ENCODE peak calls at places on chromosome 5, in seven cellular contexts. One of them, this sample, is unnamed.

GRCh38 chr5:37915078-37915736 is 75.4 kb upstream of the GDNF start:
- DNase-seq in cardiac fibroblast: no peak
- DNase-seq in central memory CD8-positive, alpha-beta T cell: no peak
- DNase-seq in germinal center: no peak
- DNase-seq in activated naive CD8-positive, alpha-beta T cell treated with anti-CD3 and anti-CD28 coated beads, Interleukin-2, amount 10 ng/mL, durations not matched to agents 7 days and 5 days: no peak
- DNase-seq in A549: no peak
- DNase-seq in naive B cell: no peak
- DNase-seq in this sample: no peak

GRCh38 chr5:57383093-57383861 is 99.3 kb downstream of the ACTBL2 start:
- DNase-seq in cardiac fibroblast: peak
- DNase-seq in central memory CD8-positive, alpha-beta T cell: no peak
- DNase-seq in germinal center: no peak
- DNase-seq in activated naive CD8-positive, alpha-beta T cell treated with anti-CD3 and anti-CD28 coated beads, Interleukin-2, amount 10 ng/mL, durations not matched to agents 7 days and 5 days: no peak
- DNase-seq in A549: peak
- DNase-seq in naive B cell: no peak
- DNase-seq in this sample: peak

GRCh38 chr5:31231171-31231570 is 37.7 kb downstream of the CDH6 start:
- DNase-seq in cardiac fibroblast: peak
- DNase-seq in central memory CD8-positive, alpha-beta T cell: no peak
- DNase-seq in germinal center: no peak
- DNase-seq in activated naive CD8-positive, alpha-beta T cell treated with anti-CD3 and anti-CD28 coated beads, Interleukin-2, amount 10 ng/mL, durations not matched to agents 7 days and 5 days: no peak
- DNase-seq in A549: no peak
- DNase-seq in naive B cell: no peak
- DNase-seq in this sample: no peak

GRCh38 chr5:143933434-143933833 is 121.5 kb downstream of the HMHB1 start:
- DNase-seq in cardiac fibroblast: no peak
- DNase-seq in central memory CD8-positive, alpha-beta T cell: no peak
- DNase-seq in germinal center: no peak
- DNase-seq in activated naive CD8-positive, alpha-beta T cell treated with anti-CD3 and anti-CD28 coated beads, Interleukin-2, amount 10 ng/mL, durations not matched to agents 7 days and 5 days: no peak
- DNase-seq in A549: peak
- DNase-seq in naive B cell: no peak
- DNase-seq in this sample: no peak

GRCh38 chr5:123434796-123435195 is 11.6 kb upstream of the CEP120 start:
- DNase-seq in cardiac fibroblast: no peak
- DNase-seq in central memory CD8-positive, alpha-beta T cell: no peak
- DNase-seq in germinal center: no peak
- DNase-seq in activated naive CD8-positive, alpha-beta T cell treated with anti-CD3 and anti-CD28 coated beads, Interleukin-2, amount 10 ng/mL, durations not matched to agents 7 days and 5 days: no peak
- DNase-seq in A549: no peak
- DNase-seq in naive B cell: no peak
- DNase-seq in this sample: no peak

GRCh38 chr5:68290260-68290674 is 74.7 kb downstream of the PIK3R1 start:
- DNase-seq in cardiac fibroblast: peak
- DNase-seq in central memory CD8-positive, alpha-beta T cell: no peak
- DNase-seq in germinal center: no peak
- DNase-seq in activated naive CD8-positive, alpha-beta T cell treated with anti-CD3 and anti-CD28 coated beads, Interleukin-2, amount 10 ng/mL, durations not matched to agents 7 days and 5 days: no peak
- DNase-seq in A549: no peak
- DNase-seq in naive B cell: no peak
- DNase-seq in this sample: peak

GRCh38 chr5:178785999-178786398 is 55.5 kb upstream of the ZNF354A start:
- DNase-seq in cardiac fibroblast: no peak
- DNase-seq in central memory CD8-positive, alpha-beta T cell: no peak
- DNase-seq in germinal center: no peak
- DNase-seq in activated naive CD8-positive, alpha-beta T cell treated with anti-CD3 and anti-CD28 coated beads, Interleukin-2, amount 10 ng/mL, durations not matched to agents 7 days and 5 days: no peak
- DNase-seq in A549: peak
- DNase-seq in naive B cell: no peak
- DNase-seq in this sample: peak

GRCh38 chr5:57675236-57675635 is 192.6 kb upstream of the ACTBL2 start:
- DNase-seq in cardiac fibroblast: no peak
- DNase-seq in central memory CD8-positive, alpha-beta T cell: no peak
- DNase-seq in germinal center: no peak
- DNase-seq in activated naive CD8-positive, alpha-beta T cell treated with anti-CD3 and anti-CD28 coated beads, Interleukin-2, amount 10 ng/mL, durations not matched to agents 7 days and 5 days: no peak
- DNase-seq in A549: no peak
- DNase-seq in naive B cell: no peak
- DNase-seq in this sample: no peak

GRCh38 chr5:116498478-116498877 is 76.1 kb downstream of the SEMA6A start:
- DNase-seq in cardiac fibroblast: no peak
- DNase-seq in central memory CD8-positive, alpha-beta T cell: no peak
- DNase-seq in germinal center: no peak
- DNase-seq in activated naive CD8-positive, alpha-beta T cell treated with anti-CD3 and anti-CD28 coated beads, Interleukin-2, amount 10 ng/mL, durations not matched to agents 7 days and 5 days: no peak
- DNase-seq in A549: no peak
- DNase-seq in naive B cell: no peak
- DNase-seq in this sample: no peak

GRCh38 chr5:179209359-179210150 is 135.7 kb downstream of the ADAMTS2 start:
- DNase-seq in cardiac fibroblast: peak
- DNase-seq in central memory CD8-positive, alpha-beta T cell: no peak
- DNase-seq in germinal center: no peak
- DNase-seq in activated naive CD8-positive, alpha-beta T cell treated with anti-CD3 and anti-CD28 coated beads, Interleukin-2, amount 10 ng/mL, durations not matched to agents 7 days and 5 days: no peak
- DNase-seq in A549: no peak
- DNase-seq in naive B cell: no peak
- DNase-seq in this sample: peak

GRCh38 chr5:43400082-43400481 is 12.1 kb downstream of the CCL28 start:
- DNase-seq in cardiac fibroblast: peak
- DNase-seq in central memory CD8-positive, alpha-beta T cell: no peak
- DNase-seq in germinal center: no peak
- DNase-seq in activated naive CD8-positive, alpha-beta T cell treated with anti-CD3 and anti-CD28 coated beads, Interleukin-2, amount 10 ng/mL, durations not matched to agents 7 days and 5 days: no peak
- DNase-seq in A549: no peak
- DNase-seq in naive B cell: no peak
- DNase-seq in this sample: peak

GRCh38 chr5:132103380-132103951 is 29.9 kb downstream of the CSF2 start:
- DNase-seq in cardiac fibroblast: peak
- DNase-seq in central memory CD8-positive, alpha-beta T cell: peak
- DNase-seq in germinal center: peak
- DNase-seq in activated naive CD8-positive, alpha-beta T cell treated with anti-CD3 and anti-CD28 coated beads, Interleukin-2, amount 10 ng/mL, durations not matched to agents 7 days and 5 days: peak
- DNase-seq in A549: peak
- DNase-seq in naive B cell: peak
- DNase-seq in this sample: peak

GRCh38 chr5:96243203-96243602 is 189.8 kb downstream of the PCSK1 start:
- DNase-seq in cardiac fibroblast: no peak
- DNase-seq in central memory CD8-positive, alpha-beta T cell: no peak
- DNase-seq in germinal center: no peak
- DNase-seq in activated naive CD8-positive, alpha-beta T cell treated with anti-CD3 and anti-CD28 coated beads, Interleukin-2, amount 10 ng/mL, durations not matched to agents 7 days and 5 days: no peak
- DNase-seq in A549: no peak
- DNase-seq in naive B cell: no peak
- DNase-seq in this sample: no peak

GRCh38 chr5:80644900-80645299 is 9.6 kb upstream of the MSH3 start:
- DNase-seq in cardiac fibroblast: peak
- DNase-seq in central memory CD8-positive, alpha-beta T cell: no peak
- DNase-seq in germinal center: no peak
- DNase-seq in activated naive CD8-positive, alpha-beta T cell treated with anti-CD3 and anti-CD28 coated beads, Interleukin-2, amount 10 ng/mL, durations not matched to agents 7 days and 5 days: no peak
- DNase-seq in A549: no peak
- DNase-seq in naive B cell: no peak
- DNase-seq in this sample: no peak

GRCh38 chr5:129118405-129118804 is 23.9 kb downstream of the ISOC1 start:
- DNase-seq in cardiac fibroblast: no peak
- DNase-seq in central memory CD8-positive, alpha-beta T cell: no peak
- DNase-seq in germinal center: no peak
- DNase-seq in activated naive CD8-positive, alpha-beta T cell treated with anti-CD3 and anti-CD28 coated beads, Interleukin-2, amount 10 ng/mL, durations not matched to agents 7 days and 5 days: no peak
- DNase-seq in A549: no peak
- DNase-seq in naive B cell: no peak
- DNase-seq in this sample: no peak

GRCh38 chr5:96885518-96886338 is 9.4 kb downstream of the ERAP2 start:
- DNase-seq in cardiac fibroblast: no peak
- DNase-seq in central memory CD8-positive, alpha-beta T cell: peak
- DNase-seq in germinal center: peak
- DNase-seq in activated naive CD8-positive, alpha-beta T cell treated with anti-CD3 and anti-CD28 coated beads, Interleukin-2, amount 10 ng/mL, durations not matched to agents 7 days and 5 days: no peak
- DNase-seq in A549: no peak
- DNase-seq in naive B cell: peak
- DNase-seq in this sample: no peak

GRCh38 chr5:149410071-149410470 is 31.0 kb upstream of the IL17B start:
- DNase-seq in cardiac fibroblast: no peak
- DNase-seq in central memory CD8-positive, alpha-beta T cell: no peak
- DNase-seq in germinal center: no peak
- DNase-seq in activated naive CD8-positive, alpha-beta T cell treated with anti-CD3 and anti-CD28 coated beads, Interleukin-2, amount 10 ng/mL, durations not matched to agents 7 days and 5 days: no peak
- DNase-seq in A549: no peak
- DNase-seq in naive B cell: no peak
- DNase-seq in this sample: no peak

GRCh38 chr5:13218518-13218917 is 726.0 kb downstream of the DNAH5 start:
- DNase-seq in cardiac fibroblast: no peak
- DNase-seq in central memory CD8-positive, alpha-beta T cell: no peak
- DNase-seq in germinal center: no peak
- DNase-seq in activated naive CD8-positive, alpha-beta T cell treated with anti-CD3 and anti-CD28 coated beads, Interleukin-2, amount 10 ng/mL, durations not matched to agents 7 days and 5 days: no peak
- DNase-seq in A549: peak
- DNase-seq in naive B cell: no peak
- DNase-seq in this sample: no peak

GRCh38 chr5:626850-627249 is 14.7 kb downstream of the CEP72 start:
- DNase-seq in cardiac fibroblast: no peak
- DNase-seq in central memory CD8-positive, alpha-beta T cell: no peak
- DNase-seq in germinal center: no peak
- DNase-seq in activated naive CD8-positive, alpha-beta T cell treated with anti-CD3 and anti-CD28 coated beads, Interleukin-2, amount 10 ng/mL, durations not matched to agents 7 days and 5 days: no peak
- DNase-seq in A549: no peak
- DNase-seq in naive B cell: no peak
- DNase-seq in this sample: no peak

GRCh38 chr5:1505506-1506241 is 18.1 kb downstream of the LPCAT1 start:
- DNase-seq in cardiac fibroblast: no peak
- DNase-seq in central memory CD8-positive, alpha-beta T cell: no peak
- DNase-seq in germinal center: no peak
- DNase-seq in activated naive CD8-positive, alpha-beta T cell treated with anti-CD3 and anti-CD28 coated beads, Interleukin-2, amount 10 ng/mL, durations not matched to agents 7 days and 5 days: no peak
- DNase-seq in A549: no peak
- DNase-seq in naive B cell: no peak
- DNase-seq in this sample: no peak

GRCh38 chr5:91206734-91207133 is 176.4 kb downstream of the ARRDC3 start:
- DNase-seq in cardiac fibroblast: peak
- DNase-seq in central memory CD8-positive, alpha-beta T cell: no peak
- DNase-seq in germinal center: no peak
- DNase-seq in activated naive CD8-positive, alpha-beta T cell treated with anti-CD3 and anti-CD28 coated beads, Interleukin-2, amount 10 ng/mL, durations not matched to agents 7 days and 5 days: no peak
- DNase-seq in A549: no peak
- DNase-seq in naive B cell: no peak
- DNase-seq in this sample: peak

GRCh38 chr5:13664377-13664776 is 280.1 kb downstream of the DNAH5 start:
- DNase-seq in cardiac fibroblast: peak
- DNase-seq in central memory CD8-positive, alpha-beta T cell: no peak
- DNase-seq in germinal center: no peak
- DNase-seq in activated naive CD8-positive, alpha-beta T cell treated with anti-CD3 and anti-CD28 coated beads, Interleukin-2, amount 10 ng/mL, durations not matched to agents 7 days and 5 days: no peak
- DNase-seq in A549: peak
- DNase-seq in naive B cell: no peak
- DNase-seq in this sample: peak

GRCh38 chr5:96868603-96869371 is 7.5 kb upstream of the ERAP2 start:
- DNase-seq in cardiac fibroblast: peak
- DNase-seq in central memory CD8-positive, alpha-beta T cell: peak
- DNase-seq in germinal center: peak
- DNase-seq in activated naive CD8-positive, alpha-beta T cell treated with anti-CD3 and anti-CD28 coated beads, Interleukin-2, amount 10 ng/mL, durations not matched to agents 7 days and 5 days: no peak
- DNase-seq in A549: peak
- DNase-seq in naive B cell: peak
- DNase-seq in this sample: peak

GRCh38 chr5:17039170-17039569 is 103.1 kb upstream of the MYO10 start:
- DNase-seq in cardiac fibroblast: no peak
- DNase-seq in central memory CD8-positive, alpha-beta T cell: no peak
- DNase-seq in germinal center: no peak
- DNase-seq in activated naive CD8-positive, alpha-beta T cell treated with anti-CD3 and anti-CD28 coated beads, Interleukin-2, amount 10 ng/mL, durations not matched to agents 7 days and 5 days: no peak
- DNase-seq in A549: no peak
- DNase-seq in naive B cell: no peak
- DNase-seq in this sample: no peak